ENCODE peak calls at places on chromosomes 4 and X, in four cellular contexts. V is pancreas, P is IMR-90, K is A549. Y is an unnamed sample.

GRCh38 chr4:137545461-137545861 is 13.2 kb upstream of the PCDH18 start:
- DNase-seq in V (no peak), P (peak; percentile 94), K (peak; percentile 13), Y (no peak)

GRCh38 chr4:7530932-7531639 is 96.4 kb upstream of the PSAPL1 start:
- DNase-seq in V (no peak), P (no peak), K (no peak), Y (no peak)

GRCh38 chr4:105122334-105122733 is 24.3 kb upstream of the TET2 start:
- DNase-seq in V (no peak), P (no peak), K (peak; percentile 20), Y (no peak)

GRCh38 chr4:177308842-177309524 is 691 bp upstream of the NEIL3 start:
- DNase-seq in V (no peak), P (no peak), K (no peak), Y (no peak)

GRCh38 chr4:41169256-41169655 is 45.1 kb downstream of the APBB2 start:
- DNase-seq in V (no peak), P (no peak), K (no peak), Y (no peak)

GRCh38 chr4:65668201-65669007 is 1.9 kb downstream of the EPHA5 start:
- DNase-seq in V (peak; percentile 58), P (no peak), K (no peak), Y (peak; percentile 51)

GRCh38 chr4:150136036-150136435 is 57.8 kb downstream of the DCLK2 start:
- DNase-seq in V (no peak), P (peak; percentile 72), K (no peak), Y (no peak)

GRCh38 chrX:46837543-46838481 is 969 bp downstream of the RP2 start:
- DNase-seq in V (no peak), P (peak; percentile 46), K (no peak), Y (no peak)

GRCh38 chr4:32499176-32499575 is 1779.0 kb downstream of the PCDH7 start:
- DNase-seq in V (no peak), P (no peak), K (no peak), Y (no peak)

GRCh38 chr4:98584265-98584664 is 74.1 kb downstream of the TSPAN5 start:
- DNase-seq in V (no peak), P (peak; percentile 58), K (peak; percentile 60), Y (no peak)

GRCh38 chrX:150522494-150522893 is 45.9 kb upstream of the MTM1 start:
- DNase-seq in V (no peak), P (no peak), K (no peak), Y (no peak)

GRCh38 chrX:106481341-106481740 is 130.4 kb upstream of the RADX start:
- DNase-seq in V (no peak), P (peak; percentile 41), K (peak; percentile 48), Y (no peak)

GRCh38 chrX:17496407-17496806 is 121.4 kb downstream of the NHS start:
- DNase-seq in V (no peak), P (no peak), K (no peak), Y (no peak)

GRCh38 chrX:38409289-38409688 is 56.9 kb downstream of the OTC start:
- DNase-seq in V (no peak), P (no peak), K (no peak), Y (no peak)

GRCh38 chr4:41835321-41835995 is 86.9 kb upstream of the PHOX2B start:
- DNase-seq in V (no peak), P (no peak), K (no peak), Y (no peak)

GRCh38 chrX:30690330-30690729 is 37.1 kb downstream of the GK start:
- DNase-seq in V (no peak), P (peak; percentile 13), K (no peak), Y (no peak)

GRCh38 chrX:115023139-115023538 is 5.7 kb upstream of the IL13RA2 start:
- DNase-seq in V (no peak), P (peak; percentile 90), K (peak; percentile 38), Y (no peak)

GRCh38 chr4:123896446-123897071 is 500.0 kb downstream of the SPRY1 start:
- DNase-seq in V (no peak), P (no peak), K (no peak), Y (peak; percentile 41)

DNA sequence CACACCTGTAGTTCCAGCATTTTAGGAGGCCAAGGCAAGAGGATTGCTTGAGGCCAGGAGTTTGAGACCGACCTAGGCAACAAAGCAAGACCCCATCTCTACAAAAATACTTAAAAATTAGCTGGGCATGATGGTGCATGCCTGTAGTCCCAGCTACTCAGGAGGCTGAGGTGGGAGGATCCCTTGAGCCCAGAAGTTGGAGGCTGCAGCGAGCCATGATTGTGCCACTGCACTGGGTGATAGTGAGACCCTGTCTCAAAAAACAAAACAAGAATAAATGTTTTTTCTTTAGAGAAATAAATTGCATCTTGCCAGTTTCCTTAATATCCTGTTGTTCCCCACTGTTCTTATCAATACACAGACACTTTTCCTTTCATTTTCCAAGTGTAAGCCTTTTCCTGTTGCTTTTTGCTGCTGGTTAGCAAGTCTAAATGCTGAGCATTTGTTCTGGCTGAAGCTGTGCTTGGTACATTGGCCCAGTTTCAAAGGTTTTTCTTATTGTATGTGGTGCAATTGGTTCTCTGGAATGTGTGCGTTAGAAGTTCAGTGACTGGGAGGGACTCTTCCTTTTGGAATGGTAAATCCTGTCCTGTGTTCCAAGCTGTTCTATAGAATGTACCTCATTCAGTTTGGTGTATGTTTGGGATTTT is 98.2 kb downstream of the AFF1 start:
- DNase-seq in V (no peak), P (peak; percentile 83), K (no peak), Y (no peak)
- H3K4me1 ChIP-seq in V (peaks cover 82% of the 10 kb centered on the region), P (peaks cover 26% of the 10 kb centered on the region), K (peaks cover 68% of the 10 kb centered on the region), Y (peaks cover 31% of the 10 kb centered on the region)

DNA sequence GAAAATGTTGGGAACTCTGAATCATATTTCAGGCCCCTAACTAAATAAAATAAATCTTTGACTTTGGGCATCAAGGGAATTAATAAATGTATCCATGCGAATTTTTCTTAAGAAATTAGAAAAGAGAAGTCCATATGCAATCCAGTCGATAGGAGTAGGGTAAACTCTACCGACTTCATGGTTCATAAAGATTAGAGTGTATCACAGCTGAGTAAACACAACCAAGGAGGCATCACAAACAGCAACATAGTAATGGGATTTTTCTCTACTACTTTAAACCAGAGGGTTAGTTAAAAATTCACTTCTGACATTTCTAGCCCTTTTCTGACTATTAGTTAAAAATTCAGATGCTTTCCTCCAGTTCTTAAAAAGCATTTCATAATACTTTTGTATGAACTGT is 19.9 kb downstream of the SEPTIN11 start:
- DNase-seq in V (no peak), P (no peak), K (no peak), Y (no peak)
- H3K27ac ChIP-seq in V (no peak overlapping the region), P (no peak overlapping the region), K (no peak overlapping the region), Y (no peak overlapping the region)

GRCh38 chr4:52234539-52235174 is 183.6 kb downstream of the SPATA18 start:
- DNase-seq in V (no peak), P (peak; percentile 37), K (peak; percentile 28), Y (no peak)
- H3K4me3 ChIP-seq in V (no peak overlapping the region), P (no peak overlapping the region), K (no peak overlapping the region), Y (no peak overlapping the region)

GRCh38 chr4:158811216-158811540 is 42.4 kb downstream of the FNIP2 start:
- DNase-seq in V (no peak), P (no peak), K (no peak), Y (no peak)
- H3K4me1 ChIP-seq in V (peaks cover 65% of the 10 kb centered on the region), P (peaks cover 8% of the 10 kb centered on the region), K (peaks cover 23% of the 10 kb centered on the region), Y (peaks cover 14% of the 10 kb centered on the region)

GRCh38 chrX:44891642-44892041 is 18.7 kb downstream of the KDM6A start:
- DNase-seq in V (no peak), P (no peak), K (no peak), Y (no peak)

GRCh38 chrX:44889824-44890223 is 16.8 kb downstream of the KDM6A start:
- DNase-seq in V (no peak), P (no peak), K (no peak), Y (no peak)

GRCh38 chrX:44884944-44885343 is 12.0 kb downstream of the KDM6A start:
- DNase-seq in V (no peak), P (no peak), K (no peak), Y (no peak)

DNA sequence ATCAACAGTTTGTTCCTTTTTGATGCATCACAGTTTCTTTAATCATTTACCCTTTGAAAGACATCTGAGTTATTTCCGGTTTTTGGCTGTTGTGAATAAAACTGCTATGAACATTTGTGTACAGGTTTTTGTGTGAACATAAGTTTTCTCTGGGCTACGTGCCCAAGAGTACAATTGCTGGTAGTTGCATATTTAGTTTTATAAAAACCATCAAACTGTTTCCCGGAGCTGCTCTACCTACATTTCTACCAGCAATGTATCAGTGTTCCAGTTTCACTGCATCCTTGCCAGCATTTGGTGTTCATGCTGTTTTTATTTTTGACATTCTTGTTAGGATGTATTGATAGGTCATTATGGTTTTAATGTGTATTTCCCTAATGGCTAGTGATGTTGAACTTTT is 17.3 kb downstream of the KDM6A start:
- DNase-seq in V (no peak), P (no peak), K (no peak), Y (no peak)
- H3K27ac ChIP-seq in V (no peak overlapping the region), P (no peak overlapping the region), K (no peak overlapping the region), Y (no peak overlapping the region)

DNA sequence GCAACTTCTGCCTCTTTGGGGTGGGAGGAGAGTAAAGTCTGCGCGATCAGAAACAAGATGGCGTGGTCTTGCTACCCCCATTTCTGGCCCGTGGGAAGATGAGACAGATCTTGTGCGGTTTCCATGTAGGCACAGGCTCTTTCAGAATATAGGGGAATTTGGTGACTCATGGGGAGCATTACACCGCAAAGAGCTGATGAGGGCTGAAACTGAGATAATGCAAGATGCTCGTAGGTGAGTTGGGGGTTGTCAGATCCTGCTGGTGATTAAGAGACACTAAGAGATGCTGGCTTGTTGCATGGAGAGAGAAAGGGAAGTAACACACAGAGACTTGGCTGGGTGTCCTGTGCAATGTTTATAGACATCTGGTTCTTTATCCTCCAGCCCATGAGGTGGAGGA is 1.5 kb downstream of the EVC start:
- DNase-seq in V (no peak), P (peak; percentile 81), K (no peak), Y (no peak)
- H3K4me3 ChIP-seq in V (peak overlapping the region; percentile 51), P (peak overlapping the region; percentile 83), K (peak overlapping the region; percentile 87), Y (no peak overlapping the region)

Y was measured in right cardiac atrium.